ENCODE peak calls at places on chromosomes 4 and X, in seven cellular contexts. T is mesothelial cell of epicardium, O is neural progenitor cell, K is psoas muscle, E is AG04449, U is epithelial cell of esophagus, G is BE2C. Q is an unnamed sample.

GRCh38 chr4:10546-10870 is 42.6 kb upstream of the ZNF595 start:
- DNase-seq in U (no peak), O (no peak), E (no peak), K (no peak), T (no peak), G (no peak), Q (no peak)

GRCh38 chr4:113636438-113636818 is 125.1 kb downstream of the CAMK2D start:
- DNase-seq in U (no peak), O (no peak), T (no peak), E (no peak), K (no peak), G (no peak), Q (no peak)

GRCh38 chrX:116417968-116418367 is 18.4 kb upstream of the SLC6A14 start:
- DNase-seq in U (peak), T (no peak), E (no peak), G (no peak), O (no peak), K (no peak), Q (no peak)

GRCh38 chrX:13283968-13284914 is 35.6 kb downstream of the ATXN3L start:
- DNase-seq in E (no peak), O (peak), U (peak), G (peak), T (no peak), K (no peak), Q (no peak)

GRCh38 chr4:114758066-114758465 is 159.5 kb downstream of the UGT8 start:
- DNase-seq in U (no peak), K (no peak), T (no peak), O (peak), G (no peak), E (no peak), Q (no peak)

GRCh38 chr4:74555231-74555630 is 110.3 kb downstream of the AREG start:
- DNase-seq in G (no peak), E (no peak), O (no peak), T (no peak), K (no peak), U (peak), Q (no peak)

GRCh38 chrX:153908219-153908875 is 3.9 kb downstream of the AVPR2 start:
- DNase-seq in O (no peak), U (no peak), T (no peak), G (no peak), E (no peak), K (no peak), Q (no peak)

GRCh38 chr4:106362426-106362825 is 6.2 kb downstream of the GIMD1 start:
- DNase-seq in E (no peak), K (no peak), T (no peak), G (no peak), O (no peak), U (no peak), Q (no peak)

GRCh38 chr4:147674496-147674895 is 9.5 kb downstream of the PRMT9 start:
- DNase-seq in K (no peak), G (no peak), T (no peak), O (no peak), U (no peak), E (no peak), Q (no peak)

GRCh38 chr4:24763631-24764302 is 31.6 kb upstream of the SOD3 start:
- DNase-seq in K (peak), U (peak), O (no peak), E (no peak), G (no peak), T (no peak), Q (no peak)

GRCh38 chrX:66000628-66001275 is 39.1 kb downstream of the VSIG4 start:
- DNase-seq in G (no peak), E (no peak), T (no peak), U (no peak), K (no peak), O (no peak), Q (no peak)

GRCh38 chrX:149074429-149074828 is 430.7 kb downstream of the IDS start:
- DNase-seq in T (no peak), G (no peak), K (peak), O (no peak), E (no peak), U (peak), Q (peak)

GRCh38 chrX:4710618-4711433 is 997.4 kb upstream of the PRKX start:
- DNase-seq in E (no peak), U (peak), O (peak), T (no peak), G (no peak), K (no peak), Q (no peak)

GRCh38 chr4:85909851-85910250 is 434.9 kb downstream of the ARHGAP24 start:
- DNase-seq in K (peak), T (no peak), G (no peak), E (no peak), U (no peak), O (no peak), Q (no peak)

GRCh38 chr4:101229116-101229515 is 118.2 kb downstream of the PPP3CA start:
- DNase-seq in T (no peak), O (no peak), G (no peak), K (no peak), U (no peak), E (peak), Q (no peak)

GRCh38 chrX:34509394-34509793 is 147.7 kb downstream of the TMEM47 start:
- DNase-seq in G (no peak), E (no peak), K (no peak), O (no peak), T (no peak), U (no peak), Q (no peak)

GRCh38 chrX:102995316-102995715 is 58.2 kb downstream of the RAB40AL start:
- DNase-seq in T (no peak), K (no peak), G (no peak), E (no peak), O (no peak), U (no peak), Q (no peak)

GRCh38 chrX:45669715-45670360 is 469.2 kb upstream of the DIPK2B start:
- DNase-seq in K (no peak), U (no peak), G (no peak), T (no peak), E (no peak), O (no peak), Q (no peak)

GRCh38 chrX:2325076-2325784 is 175.5 kb downstream of the DHRSX start:
- DNase-seq in U (no peak), G (no peak), T (no peak), E (peak), O (no peak), K (peak), Q (peak)

GRCh38 chrX:149630681-149631292 is 805 bp downstream of the TMEM185A start:
- DNase-seq in T (no peak), G (no peak), U (peak), E (no peak), O (no peak), K (no peak), Q (no peak)

GRCh38 chrX:106039920-106040319 is 1.4 kb upstream of the SERPINA7 start:
- DNase-seq in T (no peak), E (no peak), U (peak), G (no peak), K (no peak), O (peak), Q (no peak)

GRCh38 chr4:13432453-13432852 is 51.7 kb downstream of the RAB28 start:
- DNase-seq in K (no peak), U (no peak), G (no peak), E (no peak), T (no peak), O (no peak), Q (no peak)

GRCh38 chr4:165367040-165367439 is 11.8 kb upstream of the CPE start:
- DNase-seq in E (no peak), U (no peak), G (no peak), O (no peak), K (no peak), T (no peak), Q (no peak)

GRCh38 chrX:17442898-17443297 is 67.9 kb downstream of the NHS start:
- DNase-seq in O (no peak), K (no peak), G (no peak), E (no peak), U (no peak), T (no peak), Q (no peak)

GRCh38 chrX:14095702-14096101 is 66.0 kb upstream of the GEMIN8 start:
- DNase-seq in O (peak), G (peak), U (peak), E (no peak), T (peak), K (peak), Q (peak)

GRCh38 chr4:2340272-2341061 is 78.0 kb downstream of the ZFYVE28 start:
- DNase-seq in O (no peak), K (no peak), T (peak), G (peak), E (no peak), U (no peak), Q (no peak)

GRCh38 chr4:137253949-137254348 is 278.3 kb downstream of the PCDH18 start:
- DNase-seq in U (peak), T (no peak), E (peak), O (no peak), G (no peak), K (no peak), Q (no peak)

GRCh38 chrX:136112286-136112685 is 35.0 kb upstream of the FHL1 start:
- DNase-seq in G (no peak), O (no peak), U (no peak), T (no peak), E (no peak), K (no peak), Q (no peak)

GRCh38 chr4:142719854-142720541 is 126.1 kb downstream of the INPP4B start:
- DNase-seq in G (no peak), O (peak), E (no peak), K (no peak), T (no peak), U (peak), Q (no peak)

GRCh38 chr4:98890698-98891097 is 38.2 kb downstream of the EIF4E start:
- DNase-seq in G (no peak), T (no peak), K (no peak), U (peak), O (no peak), E (no peak), Q (no peak)

GRCh38 chr4:183508693-183509092 is 3.8 kb downstream of the ING2 start:
- DNase-seq in E (no peak), G (no peak), K (no peak), U (no peak), O (no peak), T (no peak), Q (no peak)

GRCh38 chrX:13007519-13008188 is 32.7 kb downstream of the TMSB4X start:
- DNase-seq in K (no peak), U (peak), T (no peak), O (no peak), G (no peak), E (no peak), Q (no peak)

GRCh38 chrX:24838624-24839023 is 144.9 kb downstream of the POLA1 start:
- DNase-seq in T (no peak), U (peak), G (peak), K (no peak), O (peak), E (no peak), Q (no peak)

GRCh38 chr4:168864831-168865541 is 145.1 kb downstream of the CBR4 start:
- DNase-seq in K (no peak), O (no peak), G (no peak), E (peak), U (no peak), T (no peak), Q (no peak)

GRCh38 chr4:173288296-173288695 is 45.9 kb downstream of the HMGB2 start:
- DNase-seq in T (no peak), E (peak), G (peak), U (peak), O (peak), K (no peak), Q (peak)
- TF ChIP-seq CTCF in T (peak), E (peak), G (peak), U (peak), O (peak), K (peak), Q (peak)

GRCh38 chr4:17128268-17128667 is 229.8 kb upstream of the LDB2 start:
- DNase-seq in O (no peak), E (no peak), U (no peak), T (no peak), K (no peak), G (no peak), Q (no peak)

GRCh38 chr4:17126306-17126978 is 228.0 kb upstream of the LDB2 start:
- DNase-seq in E (no peak), G (peak), K (no peak), T (no peak), U (no peak), O (peak), Q (no peak)

GRCh38 chr4:17120761-17121160 is 222.3 kb upstream of the LDB2 start:
- DNase-seq in E (no peak), U (no peak), G (no peak), O (no peak), T (no peak), K (no peak), Q (no peak)

GRCh38 chr4:17124767-17125166 is 226.3 kb upstream of the LDB2 start:
- DNase-seq in K (no peak), O (no peak), E (no peak), T (no peak), U (no peak), G (no peak), Q (no peak)
- TF ChIP-seq CTCF in K (no peak), O (peak), E (no peak), T (peak), U (no peak), G (peak), Q (peak)

GRCh38 chrX:9635368-9635767 is 130.3 kb downstream of the GPR143 start:
- DNase-seq in U (peak), K (no peak), T (no peak), G (no peak), O (no peak), E (no peak), Q (no peak)
- TF ChIP-seq CTCF in U (no peak), K (no peak), T (no peak), G (no peak), O (no peak), E (no peak), Q (no peak)

DNA sequence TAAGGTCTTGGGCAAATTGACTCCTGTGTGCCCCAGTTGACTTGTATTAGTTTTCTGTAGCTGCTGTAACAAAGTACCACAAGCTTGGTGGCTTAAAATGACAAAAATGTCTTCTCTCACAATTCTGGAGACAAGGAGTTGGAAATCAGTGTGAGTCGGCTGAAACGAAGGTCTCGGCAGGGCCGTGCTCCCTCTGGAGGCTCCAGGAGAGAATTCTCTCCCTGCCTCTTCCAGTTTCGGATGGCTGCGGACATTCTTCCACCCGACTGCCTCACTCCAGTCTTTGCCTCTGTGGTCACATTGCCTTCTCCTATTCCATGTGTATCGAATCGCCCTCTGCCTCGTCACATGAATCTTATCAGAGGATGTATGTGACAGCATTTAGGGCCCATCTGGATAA is 66.0 kb upstream of the PHOX2B start:
- DNase-seq in U (peak), O (peak), K (no peak), E (peak), G (peak), T (peak), Q (peak)
- TF ChIP-seq CTCF in U (peak), O (peak), K (no peak), E (peak), G (peak), T (no peak), Q (peak)

GRCh38 chr4:55159851-55160250 is 34.5 kb upstream of the KDR start:
- DNase-seq in O (no peak), U (no peak), E (no peak), K (no peak), G (no peak), T (no peak), Q (no peak)

GRCh38 chr4:55162396-55162795 is 37.0 kb upstream of the KDR start:
- DNase-seq in O (no peak), T (no peak), K (no peak), G (no peak), E (no peak), U (peak), Q (no peak)

GRCh38 chr4:55161739-55162138 is 36.3 kb upstream of the KDR start:
- DNase-seq in T (no peak), O (no peak), U (no peak), K (no peak), E (no peak), G (no peak), Q (no peak)

GRCh38 chr4:55157559-55158277 is 32.3 kb upstream of the KDR start:
- DNase-seq in E (no peak), G (no peak), T (no peak), K (no peak), U (no peak), O (no peak), Q (no peak)

GRCh38 chr4:55158957-55159356 is 33.6 kb upstream of the KDR start:
- DNase-seq in O (no peak), E (no peak), K (no peak), U (no peak), T (no peak), G (no peak), Q (no peak)
- TF ChIP-seq CTCF in O (peak), E (no peak), K (no peak), U (no peak), T (no peak), G (no peak), Q (no peak)

GRCh38 chr4:177546745-177547144 is 104.5 kb upstream of the AGA start:
- DNase-seq in O (no peak), K (no peak), G (no peak), T (no peak), U (peak), E (no peak), Q (no peak)

GRCh38 chr4:177547985-177548384 is 105.7 kb upstream of the AGA start:
- DNase-seq in E (no peak), K (no peak), T (no peak), U (no peak), O (no peak), G (no peak), Q (no peak)
- TF ChIP-seq CTCF in E (no peak), K (no peak), T (no peak), U (no peak), O (no peak), G (no peak), Q (no peak)